ENCODE peak calls at places on chromosomes 3 and 15, in six cellular contexts. Z is SJSA1; D is A673; S is HCT116; A is fibroblast of lung; L is CD8-positive, alpha-beta T cell. Y is an unnamed sample.

GRCh38 chr15:89770041-89770440 is 6.1 kb upstream of the MESP2 start:
- DNase-seq in A (no peak), S (no peak), D (no peak), L (no peak), Z (no peak), Y (no peak)

GRCh38 chr3:64642327-64643151 is 45.3 kb downstream of the ADAMTS9 start:
- DNase-seq in L (no peak), A (no peak), Z (no peak), D (no peak), S (no peak), Y (no peak)

GRCh38 chr3:45929042-45929679 is 14.1 kb upstream of the CXCR6 start:
- DNase-seq in L (peak; percentile 39), Z (peak; percentile 58), S (peak; percentile 10), D (peak; percentile 24), A (peak; percentile 30), Y (no peak)

GRCh38 chr3:115553796-115554495 is 69.4 kb upstream of the GAP43 start:
- DNase-seq in D (no peak), S (no peak), Z (no peak), A (peak; percentile 12), L (no peak), Y (no peak)

GRCh38 chr3:77320514-77320913 is 280.6 kb downstream of the ROBO2 start:
- DNase-seq in L (no peak), Z (peak; percentile 3), A (peak; percentile 70), S (peak; percentile 1), D (peak; percentile 46), Y (no peak)

GRCh38 chr15:58573270-58573669 is 141.5 kb downstream of the LIPC start:
- DNase-seq in D (no peak), S (no peak), Z (no peak), L (no peak), A (no peak), Y (no peak)

GRCh38 chr3:75272708-75273107 is 391.4 kb upstream of the FRG2C start:
- DNase-seq in L (no peak), A (peak; percentile 4), Z (no peak), D (peak; percentile 13), S (no peak), Y (no peak)

GRCh38 chr3:99909714-99910508 is 92.2 kb downstream of the CMSS1 start:
- DNase-seq in D (no peak), Z (peak; percentile 54), A (peak; percentile 61), S (no peak), L (no peak), Y (no peak)

GRCh38 chr3:125374501-125374995 is 577 bp downstream of the ZNF148 start:
- DNase-seq in D (peak; percentile 45), Z (peak; percentile 38), L (peak; percentile 9), S (no peak), A (peak; percentile 47), Y (peak; percentile 30)

GRCh38 chr3:116947809-116948208 is 238.2 kb downstream of the TUSC7 start:
- DNase-seq in Z (no peak), S (no peak), D (no peak), A (no peak), L (no peak), Y (no peak)

GRCh38 chr3:50620420-50620819 is 3.5 kb downstream of the MAPKAPK3 start:
- DNase-seq in D (no peak), S (no peak), A (no peak), Z (no peak), L (no peak), Y (no peak)

DNA sequence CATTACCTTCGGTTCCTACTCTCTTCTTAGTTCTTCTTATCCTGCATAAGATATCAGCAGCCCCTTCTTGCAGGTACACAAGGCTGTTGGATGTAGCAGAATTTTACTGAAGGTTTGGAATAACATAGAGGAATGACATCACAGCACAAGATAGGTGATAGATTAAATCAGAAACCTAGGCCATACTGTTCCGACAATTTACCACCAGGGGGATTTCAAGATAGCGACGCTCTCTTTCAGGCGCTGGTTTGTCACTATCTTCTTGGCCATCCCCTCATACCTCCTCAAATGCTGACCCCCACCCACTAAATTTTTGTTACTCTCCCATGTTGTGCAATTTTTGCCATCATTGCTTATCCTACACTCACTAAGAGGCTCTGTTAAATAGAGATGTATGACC is 3.5 kb downstream of the SIDT1 start:
- DNase-seq in A (no peak), S (no peak), Z (no peak), D (peak; percentile 15), L (no peak), Y (no peak)
- H3K27ac ChIP-seq in A (no peak overlapping the region), S (no peak overlapping the region), Z (no peak overlapping the region), D (no peak overlapping the region), L (no peak overlapping the region), Y (no peak overlapping the region)

GRCh38 chr3:97896547-97896946 is 74.7 kb downstream of the CRYBG3 start:
- DNase-seq in A (no peak), D (peak; percentile 47), L (no peak), S (no peak), Z (no peak), Y (no peak)

GRCh38 chr3:97896129-97896528 is 74.3 kb downstream of the CRYBG3 start:
- DNase-seq in D (no peak), L (no peak), S (no peak), A (no peak), Z (no peak), Y (no peak)

DNA sequence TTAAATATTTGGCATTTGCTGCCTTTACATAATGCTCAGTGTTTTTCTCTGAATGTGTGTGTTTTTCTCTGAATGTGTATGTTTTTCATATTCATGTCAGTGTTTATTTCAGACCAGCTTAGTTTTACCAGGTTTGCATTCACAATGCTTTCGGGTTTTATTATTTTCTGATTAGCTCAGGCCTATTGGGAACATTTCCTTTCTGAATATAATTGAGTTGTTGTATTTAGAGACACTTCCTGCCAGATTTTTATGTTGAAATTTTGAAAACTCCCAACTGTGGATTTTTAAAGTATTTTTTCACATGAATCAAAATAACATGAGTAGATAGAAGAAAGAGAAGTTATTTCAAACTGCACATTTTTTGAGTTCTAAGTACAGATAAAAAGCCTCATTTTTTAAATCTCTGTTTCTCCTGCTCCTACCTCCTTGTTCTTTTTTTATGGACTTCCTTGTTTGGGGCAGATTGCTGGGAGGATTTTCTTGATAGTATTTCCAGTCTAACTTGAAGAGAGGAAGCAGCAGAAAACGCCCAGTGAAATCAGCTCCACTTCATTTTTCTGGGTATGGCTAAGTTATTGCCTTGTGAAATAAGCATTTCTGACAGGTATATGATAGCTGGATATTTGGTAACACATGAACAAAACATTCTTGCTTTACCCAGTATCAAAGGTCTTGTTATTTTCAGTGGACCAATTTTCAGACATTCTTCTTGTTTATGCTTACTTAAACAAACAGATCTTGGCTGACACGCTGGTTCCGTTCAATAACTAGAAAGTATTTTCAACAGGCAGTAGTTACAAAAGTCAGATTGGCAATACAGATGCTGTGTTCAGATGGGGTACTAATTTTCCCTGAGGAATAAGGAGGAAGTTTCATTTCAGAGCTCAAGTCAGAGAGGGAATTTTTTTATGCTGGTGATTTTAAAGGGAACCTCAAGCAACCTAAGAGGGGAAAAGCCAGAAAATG is 70.6 kb downstream of the RIOX2 start:
- DNase-seq in S (no peak), A (peak; percentile 9), Z (no peak), L (no peak), D (no peak), Y (no peak)
- H3K27ac ChIP-seq in S (no peak overlapping the region), A (no peak overlapping the region), Z (no peak overlapping the region), L (no peak overlapping the region), D (peak overlapping the region; percentile 65), Y (no peak overlapping the region)

GRCh38 chr15:91535856-91536500 is 317.5 kb upstream of the SLCO3A1 start:
- DNase-seq in D (peak; percentile 39), A (no peak), L (no peak), S (no peak), Z (no peak), Y (no peak)

GRCh38 chr15:91538782-91539181 is 314.7 kb upstream of the SLCO3A1 start:
- DNase-seq in S (no peak), A (no peak), L (no peak), Z (no peak), D (no peak), Y (no peak)

GRCh38 chr15:91537868-91538267 is 315.6 kb upstream of the SLCO3A1 start:
- DNase-seq in L (no peak), A (no peak), Z (no peak), S (no peak), D (no peak), Y (no peak)

DNA sequence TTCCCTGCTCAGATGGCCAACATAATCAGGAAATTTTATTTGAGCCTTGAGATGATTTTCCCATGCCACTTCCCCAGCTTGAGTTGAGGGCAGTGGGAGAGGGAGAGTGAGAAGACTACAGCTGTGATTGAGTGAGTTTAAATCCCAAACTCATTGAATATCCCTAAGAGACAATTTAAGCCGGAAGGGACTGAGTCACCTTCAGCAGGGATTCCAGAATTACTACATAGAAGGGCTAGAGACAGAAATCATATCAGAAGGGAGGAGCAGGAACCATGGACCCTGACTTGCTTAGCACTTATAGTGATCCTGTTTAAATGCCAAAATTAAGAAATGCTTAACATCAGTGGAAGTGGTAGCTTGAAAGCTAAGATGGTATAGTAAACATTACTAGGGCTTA is 312.2 kb upstream of the SLCO3A1 start:
- DNase-seq in A (no peak), D (peak; percentile 74), S (no peak), Z (no peak), L (no peak), Y (no peak)
- H3K27ac ChIP-seq in A (no peak overlapping the region), D (no peak overlapping the region), S (no peak overlapping the region), Z (no peak overlapping the region), L (no peak overlapping the region), Y (no peak overlapping the region)

DNA sequence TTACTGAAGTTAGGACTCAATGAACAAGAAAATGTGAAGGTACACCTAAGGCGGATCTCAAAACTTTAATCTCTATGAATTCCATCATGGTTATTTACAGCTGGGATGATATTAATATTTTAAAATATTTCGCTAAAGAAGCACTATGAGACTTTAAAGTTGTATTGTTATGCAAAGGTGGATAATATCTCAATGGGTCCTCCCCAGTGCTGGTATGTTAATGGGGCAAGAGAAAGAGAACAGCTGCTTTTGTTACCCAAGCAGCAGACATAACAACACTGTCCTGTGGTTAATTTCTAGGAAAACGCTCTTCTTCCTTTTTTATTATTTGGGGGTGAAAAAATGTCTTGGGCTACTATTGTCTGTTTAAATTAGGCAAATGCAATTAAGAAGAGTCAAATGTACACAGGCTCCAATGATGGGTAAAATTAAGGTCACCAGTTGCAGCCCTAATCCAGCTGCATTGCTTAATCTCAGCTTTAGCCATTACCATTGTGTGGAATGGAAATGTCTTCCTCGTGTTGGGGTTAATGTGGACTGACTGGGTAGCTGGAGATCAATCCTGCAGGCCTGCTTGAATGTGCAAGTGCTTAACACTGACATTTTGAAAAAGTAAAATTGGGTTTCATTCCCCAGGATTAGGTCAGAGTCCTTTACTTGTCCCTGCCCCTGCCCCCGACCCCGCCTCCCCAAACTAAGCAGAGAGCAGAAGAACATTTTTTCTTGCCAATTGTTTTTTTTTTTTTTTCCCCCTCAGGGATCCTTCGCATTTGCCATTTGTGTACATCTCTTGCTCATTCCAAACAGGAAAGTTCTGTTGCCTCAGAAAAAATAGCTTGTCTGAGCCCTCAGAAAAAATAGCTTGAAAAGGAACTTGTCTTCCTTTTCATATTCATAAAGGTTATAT is 147.2 kb upstream of the NR2F2 start:
- DNase-seq in D (no peak), A (no peak), Z (no peak), S (no peak), L (no peak), Y (no peak)
- H3K27ac ChIP-seq in D (no peak overlapping the region), A (no peak overlapping the region), Z (no peak overlapping the region), S (no peak overlapping the region), L (no peak overlapping the region), Y (no peak overlapping the region)

GRCh38 chr15:66405605-66406004 is 18.9 kb downstream of the MAP2K1 start:
- DNase-seq in L (no peak), S (no peak), D (peak; percentile 44), A (peak; percentile 78), Z (no peak), Y (no peak)
- H3K27ac ChIP-seq in L (no peak overlapping the region), S (no peak overlapping the region), D (peak overlapping the region; percentile 34), A (no peak overlapping the region), Z (no peak overlapping the region), Y (no peak overlapping the region)

Y was measured in substantia nigra.